ENCODE peak calls at places on chromosomes 13 and 19, in ten cellular contexts. W is CD4-positive, alpha-beta T cell; K is left ventricle myocardium inferior; L is activated CD4-positive, alpha-beta T cell treated with anti-CD3 and anti-CD28 coated beads for 1 hour; Y is testis; F is uterus; A is psoas muscle; V is mucosa of descending colon; T is posterior cingulate gyrus; B is fibroblast of mammary gland. G is an unnamed sample.

GRCh38 chr19:30690935-30691505 is 318.8 kb downstream of the ZNF536 start:
- DNase-seq in L (no peak), F (no peak), T (no peak), K (no peak), Y (no peak), B (no peak), A (no peak), V (no peak), W (no peak), G (no peak)

GRCh38 chr13:21672811-21673591 is 2.1 kb downstream of the FGF9 start:
- DNase-seq in Y (no peak), L (no peak), W (no peak), K (no peak), A (no peak), V (peak), T (no peak), F (no peak), B (no peak), G (no peak)

GRCh38 chr19:24064175-24064574 is 22.8 kb upstream of the ZNF254 start:
- DNase-seq in T (no peak), A (no peak), F (no peak), V (no peak), Y (no peak), B (no peak), W (no peak), L (no peak), K (no peak), G (no peak)

GRCh38 chr13:50358221-50358620 is 343.0 kb downstream of the KCNRG start:
- DNase-seq in F (peak), Y (no peak), K (no peak), A (no peak), T (no peak), W (no peak), V (no peak), L (no peak), B (no peak), G (no peak)

GRCh38 chr19:1884719-1885334 is 469 bp downstream of the ABHD17A start:
- DNase-seq in V (peak), Y (no peak), B (no peak), T (no peak), K (no peak), W (no peak), F (no peak), A (no peak), L (no peak), G (no peak)

GRCh38 chr13:114115191-114115671 is 17.2 kb downstream of the RASA3 start:
- DNase-seq in B (peak), Y (peak), A (peak), F (peak), W (no peak), K (no peak), V (peak), T (no peak), L (no peak), G (peak)

GRCh38 chr13:95783747-95784146 is 106.8 kb downstream of the DNAJC3 start:
- DNase-seq in T (no peak), B (no peak), W (no peak), A (no peak), L (no peak), K (no peak), V (no peak), Y (no peak), F (no peak), G (no peak)

GRCh38 chr19:55720214-55720746 is 17.9 kb downstream of the NLRP9 start:
- DNase-seq in Y (no peak), L (no peak), K (no peak), F (no peak), A (no peak), B (no peak), W (no peak), V (no peak), T (no peak), G (no peak)

GRCh38 chr19:32358311-32358710 is 12.9 kb downstream of the ZNF507 start:
- DNase-seq in K (no peak), A (no peak), L (no peak), T (no peak), W (no peak), Y (no peak), F (no peak), V (no peak), B (no peak), G (no peak)

GRCh38 chr19:38565686-38566105 is 52.1 kb downstream of the MAP4K1 start:
- DNase-seq in K (no peak), L (no peak), T (no peak), B (no peak), A (no peak), Y (no peak), V (no peak), F (no peak), W (no peak), G (no peak)

GRCh38 chr13:114078501-114079451 is 53.6 kb downstream of the RASA3 start:
- DNase-seq in W (no peak), T (no peak), A (peak), B (peak), V (peak), Y (no peak), F (peak), K (peak), L (no peak), G (peak)

GRCh38 chr13:99228737-99229691 is 28.4 kb downstream of the UBAC2 start:
- DNase-seq in F (no peak), L (no peak), K (no peak), W (no peak), V (no peak), B (peak), T (no peak), Y (no peak), A (no peak), G (peak)

GRCh38 chr13:50910483-50910805 is 853 bp downstream of the RNASEH2B start:
- DNase-seq in L (no peak), V (no peak), B (peak), F (peak), T (no peak), A (no peak), Y (no peak), K (no peak), W (no peak), G (peak)

GRCh38 chr13:23980160-23980551 is 82.9 kb upstream of the C1QTNF9B start:
- DNase-seq in F (peak), K (peak), W (peak), V (peak), A (peak), L (peak), Y (peak), T (peak), B (peak), G (peak)

GRCh38 chr13:113982296-113982661 is 8.4 kb upstream of the C13orf46 start:
- DNase-seq in L (no peak), F (no peak), B (no peak), V (peak), A (peak), K (peak), T (no peak), Y (peak), W (no peak), G (no peak)

GRCh38 chr19:2333027-2333806 is 4.7 kb downstream of the SPPL2B start:
- DNase-seq in K (no peak), V (peak), L (no peak), T (no peak), Y (no peak), F (no peak), B (no peak), A (no peak), W (no peak), G (no peak)

GRCh38 chr19:679418-680286 is 3.5 kb downstream of the FSTL3 start:
- DNase-seq in Y (peak), K (peak), W (no peak), F (peak), T (no peak), L (no peak), V (peak), A (peak), B (peak), G (peak)

GRCh38 chr13:29805994-29806748 is 44.2 kb downstream of the UBL3 start:
- DNase-seq in T (no peak), L (no peak), A (no peak), F (no peak), K (no peak), B (no peak), W (no peak), Y (no peak), V (no peak), G (no peak)

G was measured in AG10803.